ENCODE peak calls at places on chromosome 19, in six cellular contexts. C, T, D, K, Q and S are unnamed samples. For H3K4me1, H3K9me3 and H3K27me3, the result is how much of the 10 kb centered on the place peaks cover.

GRCh38 chr19:38267780-38268430 is 3.5 kb downstream of the SPINT2 start:
- DNase-seq in C (no peak), T (no peak), D (no peak), K (no peak), Q (no peak), S (no peak)

GRCh38 chr19:3481241-3482090 is 1.1 kb upstream of the SMIM24 start:
- DNase-seq in D (no peak), C (no peak), K (no peak), T (no peak), Q (no peak), S (no peak)

GRCh38 chr19:40613669-40614594 is 12.8 kb downstream of the LTBP4 start:
- DNase-seq in T (peak), K (peak), D (peak), C (peak), Q (peak), S (no peak)

GRCh38 chr19:34603003-34603402 is 74.0 kb downstream of the SCGB2B2 start:
- DNase-seq in T (no peak), K (no peak), C (no peak), Q (no peak), D (no peak), S (no peak)

GRCh38 chr19:41192574-41193419 is at the start of gene CYP2S1:
- DNase-seq in K (no peak), T (no peak), D (peak), Q (no peak), C (no peak), S (peak)

GRCh38 chr19:36182612-36183454 is 30.6 kb upstream of the COX7A1 start:
- DNase-seq in C (no peak), T (no peak), K (no peak), Q (no peak), D (no peak), S (no peak)

GRCh38 chr19:45322311-45322710 is 364 bp downstream of the CKM start:
- DNase-seq in Q (no peak), K (no peak), T (no peak), D (no peak), C (peak), S (no peak)

GRCh38 chr19:51422053-51422448 is 4.6 kb upstream of the SIGLEC10 start:
- DNase-seq in D (peak), T (peak), Q (peak), K (peak), C (peak), S (peak)

GRCh38 chr19:18428173-18428836 is 9.1 kb downstream of the SSBP4 start:
- DNase-seq in T (no peak), C (no peak), D (no peak), K (no peak), Q (no peak), S (no peak)

GRCh38 chr19:4851551-4852290 is 15.7 kb downstream of the PLIN3 start:
- DNase-seq in D (peak), T (no peak), Q (peak), K (peak), C (peak), S (peak)

GRCh38 chr19:51808333-51808986 is 13.5 kb downstream of the FPR3 start:
- DNase-seq in K (no peak), D (peak), T (no peak), C (no peak), Q (no peak), S (no peak)

DNA sequence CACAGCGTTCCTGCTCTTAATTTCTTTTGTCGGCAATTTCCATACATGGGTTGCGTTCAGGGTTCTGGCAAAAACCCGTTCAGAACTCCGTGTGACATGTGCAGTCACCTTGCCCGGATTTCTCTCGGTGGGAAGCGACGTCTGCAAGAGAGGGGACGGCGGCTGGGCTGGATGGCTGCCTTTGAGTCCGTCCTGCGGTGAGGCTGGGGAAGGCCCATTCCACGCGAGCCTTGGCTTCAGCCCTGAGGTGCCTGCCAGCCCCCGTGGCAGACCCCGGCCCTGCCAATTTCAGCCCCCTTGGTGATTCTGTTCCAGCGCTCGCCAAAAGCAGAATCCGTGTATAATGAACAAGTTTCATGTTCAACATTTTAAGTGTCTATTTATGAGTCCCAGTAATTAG is 72.6 kb upstream of the TSHZ3 start:
- DNase-seq in T (no peak), C (no peak), K (no peak), D (no peak), Q (no peak), S (no peak)
- H3K4me1 ChIP-seq in T (under half), C (under half), K (under half), D (under half), Q (under half), S (under half)

DNA sequence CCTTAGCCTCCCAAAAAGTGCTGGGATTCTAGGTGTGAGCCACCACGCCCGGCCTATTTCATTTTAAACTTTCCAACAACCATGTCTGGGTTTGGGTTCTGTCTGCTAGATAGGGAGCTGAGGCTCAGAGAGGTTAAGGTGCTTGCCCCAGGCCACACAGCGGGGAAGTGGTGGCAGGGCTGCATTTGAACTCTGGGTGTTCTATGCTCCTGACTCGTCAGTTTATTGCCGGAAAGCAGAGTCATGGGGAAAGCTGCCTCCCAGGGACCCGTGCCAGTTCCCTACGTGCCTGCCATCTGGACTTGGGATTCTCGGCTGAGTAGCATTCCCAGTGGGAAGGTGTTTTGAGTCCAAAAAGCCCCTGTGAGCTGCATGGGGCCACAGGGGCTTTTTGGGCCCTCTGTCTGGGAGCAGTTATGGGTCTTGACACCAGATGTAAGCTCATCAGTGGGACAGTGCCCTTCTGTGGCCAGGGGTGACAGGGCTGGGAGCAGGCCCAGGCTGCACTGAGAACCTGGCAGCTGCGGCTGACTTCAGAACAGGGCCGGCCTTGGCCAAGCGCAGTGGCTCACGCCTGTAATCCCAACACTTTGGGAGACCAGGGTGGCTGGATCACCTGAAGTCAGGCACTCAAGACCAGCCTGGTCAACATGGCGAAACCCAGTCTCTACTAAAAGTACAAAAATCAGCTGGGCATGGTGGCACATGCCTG is 10.9 kb downstream of the RFX1 start:
- DNase-seq in Q (no peak), C (peak), T (no peak), D (peak), K (no peak), S (no peak)
- H3K9me3 ChIP-seq in Q (under half), C (under half), T (under half), D (under half), K (under half), S (under half)

GRCh38 chr19:47467914-47468313 is 3.8 kb downstream of the SLC8A2 start:
- DNase-seq in K (no peak), Q (no peak), C (no peak), T (no peak), D (no peak), S (no peak)

GRCh38 chr19:47469719-47470118 is 2.0 kb downstream of the SLC8A2 start:
- DNase-seq in C (no peak), T (no peak), Q (no peak), K (no peak), D (no peak), S (no peak)

GRCh38 chr19:47464619-47465018 is 7.1 kb downstream of the SLC8A2 start:
- DNase-seq in K (no peak), Q (no peak), T (no peak), C (no peak), D (no peak), S (no peak)

GRCh38 chr19:47469419-47469700 is 2.3 kb downstream of the SLC8A2 start:
- DNase-seq in D (no peak), Q (no peak), T (no peak), C (no peak), K (no peak), S (no peak)

DNA sequence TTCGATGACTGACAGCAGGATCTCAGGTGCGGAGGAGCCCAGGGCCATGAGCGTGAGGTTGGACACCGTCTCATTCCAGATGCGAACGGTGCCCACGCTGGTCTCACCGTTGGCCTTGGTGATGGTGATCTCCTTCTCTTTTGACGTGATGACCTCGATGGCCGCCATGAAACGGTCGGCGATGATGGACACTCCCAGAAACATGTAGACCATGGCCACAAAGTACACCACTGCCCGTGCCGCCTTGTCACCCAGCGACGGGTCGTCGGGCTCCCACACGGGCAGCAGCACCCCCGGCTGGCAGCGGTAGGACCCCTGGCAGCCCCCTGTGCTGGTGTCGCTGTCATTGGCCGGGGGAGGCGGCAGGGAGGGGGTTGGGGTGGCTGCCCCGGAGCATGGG is 5.7 kb downstream of the SLC8A2 start:
- DNase-seq in T (no peak), K (no peak), D (no peak), Q (no peak), C (no peak), S (no peak)
- H3K27me3 ChIP-seq in T (under half), K (half or more), D (under half), Q (under half), C (under half), S (under half)

GRCh38 chr19:12782424-12783225 is 7.3 kb upstream of the HOOK2 start:
- DNase-seq in Q (peak), K (peak), C (peak), D (peak), T (peak), S (peak)

GRCh38 chr19:12783849-12784393 is 7.4 kb upstream of the JUNB start:
- DNase-seq in D (no peak), C (peak), Q (no peak), T (no peak), K (no peak), S (no peak)

GRCh38 chr19:12783226-12783848 is 7.9 kb upstream of the JUNB start:
- DNase-seq in T (no peak), Q (no peak), D (no peak), C (no peak), K (no peak), S (no peak)

GRCh38 chr19:12784394-12784870 is 6.9 kb upstream of the JUNB start:
- DNase-seq in D (no peak), C (no peak), Q (no peak), K (no peak), T (no peak), S (no peak)

GRCh38 chr19:12782174-12782423 is 6.7 kb upstream of the HOOK2 start:
- DNase-seq in C (no peak), T (peak), K (no peak), Q (no peak), D (no peak), S (no peak)
- H3K4me1 ChIP-seq in C (under half), T (half or more), K (under half), Q (half or more), D (under half), S (under half)

DNA sequence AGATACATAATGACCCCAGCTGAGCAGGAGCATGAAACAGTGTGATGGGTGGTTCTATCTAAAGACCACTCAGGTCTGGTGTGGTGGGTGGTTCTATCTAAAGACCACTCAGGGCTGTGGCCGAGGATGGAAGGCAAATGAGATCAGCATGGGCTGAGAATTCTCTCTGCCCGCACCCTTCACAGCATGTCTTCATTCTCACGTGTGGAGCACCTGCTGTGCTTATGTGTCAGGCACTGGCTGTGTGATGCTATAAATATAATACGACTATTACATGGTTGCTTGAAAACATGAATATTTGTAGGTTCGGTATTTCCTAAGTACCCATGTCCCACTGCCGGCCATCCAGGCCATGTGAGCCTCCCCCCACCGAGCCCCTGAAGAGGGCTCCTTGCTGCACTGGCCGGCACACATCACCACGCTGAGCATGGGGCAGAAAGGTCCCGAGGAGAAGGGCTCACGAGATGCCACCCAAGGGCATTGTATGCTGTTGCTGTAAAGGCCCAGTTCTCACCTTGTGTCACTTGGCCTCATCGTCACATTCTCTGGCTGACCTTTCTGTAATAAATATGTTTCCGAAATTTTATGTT is 810.2 kb downstream of the UQCRFS1 start:
- DNase-seq in T (no peak), C (no peak), D (no peak), K (no peak), Q (no peak), S (no peak)
- H3K9me3 ChIP-seq in T (under half), C (under half), D (under half), K (under half), Q (under half), S (under half)